ENCODE peak calls at places on chromosomes 16 and 17, in nine cellular contexts. U is Panc1; O is left lung; E is MCF 10A; L is ascending aorta; Q is stimulated activated CD4-positive, alpha-beta T cell treated with anti-CD3 and anti-CD28 coated beads, Interleukin-1b, Interleukin-23, amount 100 ng/mL, for 24 hours; N is activated T-helper 1 cell treated with anti-CD3 and anti-CD28 coated beads, Interleukin-2, amount 50 U/mL, for 16 hours; M is hepatic stellate cell; X is renal cortical epithelial cell. A is an unnamed sample.

GRCh38 chr17:7356072-7356549 is 1.2 kb downstream of the TMEM95 start:
- DNase-seq in U (no peak), O (peak; percentile 97), E (peak; percentile 88), L (peak; percentile 87), Q (peak; percentile 73), N (peak; percentile 74), M (peak; percentile 74), X (peak; percentile 46), A (peak; percentile 80)

GRCh38 chr17:81396722-81397313 is 1.6 kb downstream of the BAHCC1 start:
- DNase-seq in U (no peak), O (no peak), E (peak; percentile 63), L (no peak), Q (no peak), N (no peak), M (peak; percentile 31), X (no peak), A (no peak)

GRCh38 chr17:8753976-8754440 is 4.3 kb downstream of the SPDYE4 start:
- DNase-seq in U (peak; percentile 25), O (no peak), E (peak; percentile 36), L (no peak), Q (no peak), N (no peak), M (no peak), X (peak; percentile 23), A (no peak)

GRCh38 chr17:34740936-34741515 is 161.6 kb downstream of the TMEM132E start:
- DNase-seq in U (no peak), O (no peak), E (no peak), L (peak; percentile 27), Q (no peak), N (no peak), M (no peak), X (no peak), A (no peak)

GRCh38 chr17:48100160-48100559 is 1.1 kb downstream of the CBX1 start:
- DNase-seq in U (no peak), O (no peak), E (no peak), L (peak; percentile 71), Q (no peak), N (no peak), M (peak; percentile 16), X (no peak), A (no peak)

GRCh38 chr17:63760771-63761539 is 12.4 kb downstream of the CCDC47 start:
- DNase-seq in U (no peak), O (no peak), E (no peak), L (no peak), Q (no peak), N (no peak), M (no peak), X (no peak), A (no peak)

GRCh38 chr16:69482410-69482951 is 58.1 kb downstream of the CYB5B start:
- DNase-seq in U (no peak), O (no peak), E (peak; percentile 78), L (peak; percentile 79), Q (no peak), N (no peak), M (peak; percentile 56), X (peak; percentile 45), A (no peak)

GRCh38 chr16:89827383-89828198 is 684 bp upstream of the SPIRE2 start:
- DNase-seq in U (no peak), O (peak; percentile 80), E (peak; percentile 42), L (no peak), Q (no peak), N (no peak), M (peak; percentile 73), X (peak; percentile 52), A (no peak)

GRCh38 chr17:79746955-79747507 is 16.3 kb downstream of the ENPP7 start:
- DNase-seq in U (no peak), O (peak; percentile 54), E (no peak), L (no peak), Q (no peak), N (no peak), M (no peak), X (no peak), A (no peak)

GRCh38 chr16:57513371-57514102 is 22.8 kb downstream of the CCDC102A start:
- DNase-seq in U (no peak), O (peak; percentile 74), E (no peak), L (no peak), Q (no peak), N (no peak), M (no peak), X (peak; percentile 86), A (no peak)

GRCh38 chr17:59830846-59831486 is 61.8 kb downstream of the TUBD1 start:
- DNase-seq in U (no peak), O (no peak), E (no peak), L (no peak), Q (no peak), N (no peak), M (no peak), X (peak; percentile 23), A (no peak)

GRCh38 chr17:68740555-68741447 is 139.6 kb upstream of the FAM20A start:
- DNase-seq in U (no peak), O (no peak), E (peak; percentile 11), L (no peak), Q (no peak), N (no peak), M (no peak), X (no peak), A (no peak)

GRCh38 chr16:50977064-50977621 is 173.9 kb downstream of the SALL1 start:
- DNase-seq in U (no peak), O (no peak), E (no peak), L (no peak), Q (no peak), N (no peak), M (no peak), X (no peak), A (no peak)

GRCh38 chr17:37521821-37522220 is 32.1 kb downstream of the DUSP14 start:
- DNase-seq in U (no peak), O (no peak), E (no peak), L (no peak), Q (no peak), N (no peak), M (no peak), X (no peak), A (no peak)

GRCh38 chr17:81651692-81652091 is 4.7 kb downstream of the PDE6G start:
- DNase-seq in U (no peak), O (peak; percentile 53), E (peak; percentile 87), L (no peak), Q (no peak), N (no peak), M (peak; percentile 87), X (peak; percentile 77), A (no peak)

GRCh38 chr17:54749157-54749556 is 151.5 kb upstream of the TOM1L1 start:
- DNase-seq in U (no peak), O (no peak), E (no peak), L (no peak), Q (no peak), N (no peak), M (no peak), X (no peak), A (no peak)

GRCh38 chr17:81310963-81311550 is 15.9 kb upstream of the SLC38A10 start:
- DNase-seq in U (no peak), O (peak; percentile 63), E (no peak), L (no peak), Q (no peak), N (no peak), M (no peak), X (no peak), A (no peak)

GRCh38 chr17:14553847-14554246 is 253.0 kb downstream of the HS3ST3B1 start:
- DNase-seq in U (no peak), O (no peak), E (no peak), L (no peak), Q (no peak), N (no peak), M (no peak), X (no peak), A (no peak)